ENCODE peak calls at places on chromosomes 3 and 15, in seven cellular contexts. L is A673; R is central memory CD8-positive, alpha-beta T cell; E is HS-5; V is iris pigment epithelial cell; N is NCI-H748 treated with DMSO at 0.1 percent for 48 hours; F is IMR-90. H is an unnamed sample.

GRCh38 chr3:46665763-46666470 is 27.6 kb downstream of the ALS2CL start:
- DNase-seq in N (peak), V (no peak), R (no peak), F (no peak), E (no peak), L (no peak), H (no peak)

GRCh38 chr15:56047354-56047753 is 53.9 kb upstream of the NEDD4 start:
- DNase-seq in F (no peak), E (no peak), L (no peak), R (no peak), V (no peak), N (no peak), H (no peak)

GRCh38 chr15:36903195-36903594 is 197.2 kb downstream of the MEIS2 start:
- DNase-seq in R (no peak), V (no peak), L (no peak), E (no peak), F (no peak), N (no peak), H (no peak)

GRCh38 chr15:99475754-99476412 is 89.9 kb upstream of the MEF2A start:
- DNase-seq in L (no peak), F (no peak), V (no peak), E (no peak), R (no peak), N (no peak), H (no peak)

GRCh38 chr3:159902531-159903314 is 85.9 kb upstream of the IL12A start:
- DNase-seq in F (no peak), E (no peak), N (no peak), R (no peak), V (no peak), L (peak), H (peak)

GRCh38 chr3:187186801-187187421 is 10.4 kb upstream of the RTP1 start:
- DNase-seq in N (no peak), L (no peak), E (no peak), F (peak), R (no peak), V (peak), H (peak)

GRCh38 chr3:100252006-100252405 is 8.8 kb upstream of the TBC1D23 start:
- DNase-seq in N (no peak), V (no peak), L (no peak), F (no peak), E (no peak), R (no peak), H (no peak)

GRCh38 chr3:120855665-120856437 is 52.2 kb upstream of the STXBP5L start:
- DNase-seq in L (peak), E (peak), F (peak), V (peak), N (no peak), R (no peak), H (peak)

GRCh38 chr15:90552162-90552928 is 22.6 kb downstream of the CRTC3 start:
- DNase-seq in R (no peak), V (peak), E (peak), N (no peak), F (peak), L (no peak), H (peak)

GRCh38 chr3:40990062-40990456 is 209.2 kb upstream of the CTNNB1 start:
- DNase-seq in N (no peak), R (no peak), F (no peak), V (peak), L (no peak), E (no peak), H (no peak)

GRCh38 chr3:150107429-150108175 is 136.9 kb upstream of the PFN2 start:
- DNase-seq in F (no peak), R (no peak), V (no peak), N (no peak), L (peak), E (no peak), H (peak)

GRCh38 chr15:66249623-66250174 is 3.9 kb downstream of the MEGF11 start:
- DNase-seq in F (no peak), L (no peak), E (no peak), N (no peak), R (no peak), V (peak), H (no peak)

GRCh38 chr3:10744098-10744465 is 71.9 kb upstream of the SLC6A11 start:
- DNase-seq in N (no peak), R (no peak), L (peak), E (no peak), F (no peak), V (no peak), H (peak)